ENCODE peak calls at places on chromosome X, in eight cellular contexts. F is mammary epithelial cell, G is astrocyte, S is aorta, W is endodermal cell, L is lower lobe of right lung, K is SK-N-SH, Q is ascending aorta. U is an unnamed sample.
A peak's percentile ranks its signal among the peaks of the same experiment; 100 is the strongest.

GRCh38 chrX:150087612-150088011 is 149.3 kb upstream of the EOLA2 start:
- DNase-seq in F (no peak), G (no peak), S (no peak), W (no peak), L (no peak), K (no peak), Q (no peak), U (no peak)

GRCh38 chrX:111467896-111468295 is 43.5 kb upstream of the SERTM2 start:
- DNase-seq in F (no peak), G (no peak), S (peak; percentile 71), W (no peak), L (peak; percentile 28), K (no peak), Q (no peak), U (no peak)

GRCh38 chrX:40971736-40972135 is 113.5 kb upstream of the USP9X start:
- DNase-seq in F (no peak), G (no peak), S (no peak), W (no peak), L (no peak), K (no peak), Q (no peak), U (no peak)

GRCh38 chrX:335758-336155 is 17.2 kb upstream of the GTPBP6 start:
- DNase-seq in F (no peak), G (no peak), S (peak; percentile 52), W (no peak), L (no peak), K (no peak), Q (no peak), U (no peak)

GRCh38 chrX:19440713-19441112 is 74.6 kb downstream of the MAP3K15 start:
- DNase-seq in F (peak; percentile 49), G (peak; percentile 39), S (no peak), W (no peak), L (no peak), K (no peak), Q (no peak), U (no peak)

GRCh38 chrX:102516314-102516936 is at the start of gene TMSB15A:
- DNase-seq in F (peak; percentile 28), G (peak; percentile 29), S (peak; percentile 92), W (peak; percentile 91), L (peak; percentile 76), K (peak; percentile 86), Q (peak; percentile 79), U (peak; percentile 78)

GRCh38 chrX:1361275-1361674 is 24.7 kb downstream of the IL3RA start:
- DNase-seq in F (no peak), G (peak; percentile 14), S (peak; percentile 56), W (peak; percentile 55), L (no peak), K (no peak), Q (no peak), U (no peak)

GRCh38 chrX:17022205-17022604 is 75.7 kb downstream of the REPS2 start:
- DNase-seq in F (peak; percentile 20), G (peak; percentile 84), S (no peak), W (no peak), L (no peak), K (no peak), Q (no peak), U (no peak)

GRCh38 chrX:103918584-103919335 is 43.7 kb upstream of the TMSB15B start:
- DNase-seq in F (peak; percentile 66), G (peak; percentile 66), S (peak; percentile 89), W (peak; percentile 94), L (peak; percentile 70), K (peak; percentile 71), Q (peak; percentile 83), U (peak; percentile 87)

GRCh38 chrX:134369576-134369975 is 90.4 kb upstream of the HPRT1 start:
- DNase-seq in F (no peak), G (no peak), S (no peak), W (no peak), L (no peak), K (no peak), Q (no peak), U (no peak)

GRCh38 chrX:16394290-16394689 is 227.0 kb downstream of the MAGEB17 start:
- DNase-seq in F (no peak), G (no peak), S (no peak), W (no peak), L (no peak), K (no peak), Q (no peak), U (no peak)

GRCh38 chrX:131854586-131854985 is 168.5 kb upstream of the STK26 start:
- DNase-seq in F (no peak), G (no peak), S (no peak), W (no peak), L (no peak), K (no peak), Q (no peak), U (no peak)

GRCh38 chrX:129462707-129463106 is 60.6 kb downstream of the SMARCA1 start:
- DNase-seq in F (no peak), G (no peak), S (no peak), W (no peak), L (no peak), K (no peak), Q (no peak), U (no peak)

GRCh38 chrX:106919932-106920452 is at the start of gene CLDN2:
- DNase-seq in F (no peak), G (no peak), S (no peak), W (peak; percentile 81), L (no peak), K (no peak), Q (no peak), U (no peak)

GRCh38 chrX:69028006-69028760 is 137.1 kb downstream of the PJA1 start:
- DNase-seq in F (no peak), G (no peak), S (no peak), W (peak; percentile 30), L (no peak), K (no peak), Q (no peak), U (no peak)
- H3K27ac ChIP-seq in F (peak overlapping the region; percentile 96), G (peak overlapping the region; percentile 72), S (no peak overlapping the region), W (no peak overlapping the region), L (no peak overlapping the region), K (no peak overlapping the region), Q (no peak overlapping the region), U (no peak overlapping the region)

GRCh38 chrX:70470850-70471289 is 26.2 kb downstream of the DLG3 start:
- DNase-seq in F (peak; percentile 7), G (peak; percentile 71), S (no peak), W (no peak), L (no peak), K (no peak), Q (no peak), U (no peak)
- H3K27ac ChIP-seq in F (no peak overlapping the region), G (no peak overlapping the region), S (no peak overlapping the region), W (no peak overlapping the region), L (no peak overlapping the region), K (no peak overlapping the region), Q (no peak overlapping the region), U (no peak overlapping the region)

GRCh38 chrX:110318664-110318968 is 731 bp upstream of the AMMECR1 start:
- DNase-seq in F (no peak), G (no peak), S (no peak), W (no peak), L (no peak), K (no peak), Q (no peak), U (no peak)
- H3K27ac ChIP-seq in F (peak overlapping the region; percentile 81), G (peak overlapping the region; percentile 75), S (no peak overlapping the region), W (no peak overlapping the region), L (peak overlapping the region; percentile 75), K (no peak overlapping the region), Q (peak overlapping the region; percentile 50), U (no peak overlapping the region)

DNA sequence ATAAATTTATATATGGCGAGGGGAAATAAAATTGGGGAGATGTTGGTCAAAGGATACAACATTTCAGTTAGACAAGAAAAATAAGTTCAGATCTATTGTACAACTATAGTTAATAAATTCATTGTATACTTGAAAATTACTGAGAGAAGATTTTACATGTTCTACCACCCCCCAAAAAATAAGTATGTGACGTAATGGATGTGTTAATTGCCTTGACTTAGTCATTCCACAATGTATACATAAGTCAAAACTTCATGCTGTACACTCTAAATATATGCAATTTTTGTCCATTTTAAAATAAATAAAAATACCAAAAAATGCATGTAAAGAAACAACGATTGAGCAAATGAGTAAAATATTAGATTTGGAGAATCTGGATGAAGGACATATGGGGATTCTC is 1.8 kb downstream of the USP11 start:
- DNase-seq in F (peak; percentile 30), G (no peak), S (no peak), W (no peak), L (no peak), K (no peak), Q (no peak), U (no peak)
- H3K27ac ChIP-seq in F (peak overlapping the region; percentile 98), G (peak overlapping the region; percentile 99), S (no peak overlapping the region), W (no peak overlapping the region), L (peak overlapping the region; percentile 96), K (peak overlapping the region; percentile 97), Q (peak overlapping the region; percentile 89), U (peak overlapping the region; percentile 94)

GRCh38 chrX:119579414-119579813 is 5.1 kb downstream of the UBE2A start:
- DNase-seq in F (no peak), G (no peak), S (no peak), W (no peak), L (no peak), K (no peak), Q (no peak), U (no peak)

GRCh38 chrX:119583431-119584059 is 9.2 kb downstream of the UBE2A start:
- DNase-seq in F (no peak), G (no peak), S (no peak), W (no peak), L (no peak), K (no peak), Q (no peak), U (no peak)
- H3K27ac ChIP-seq in F (no peak overlapping the region), G (no peak overlapping the region), S (no peak overlapping the region), W (no peak overlapping the region), L (no peak overlapping the region), K (no peak overlapping the region), Q (no peak overlapping the region), U (no peak overlapping the region)

GRCh38 chrX:119468186-119468929 is at the start of gene SLC25A5:
- DNase-seq in F (peak; percentile 80), G (peak; percentile 51), S (peak; percentile 93), W (peak; percentile 90), L (peak; percentile 90), K (peak; percentile 89), Q (peak; percentile 88), U (peak; percentile 82)
- H3K27ac ChIP-seq in F (peak within 1 kb of the TSS; percentile 80), G (peak within 1 kb of the TSS; percentile 73), S (peak within 1 kb of the TSS; percentile 82), W (peak within 1 kb of the TSS; percentile 66), L (peak within 1 kb of the TSS; percentile 96), K (peak within 1 kb of the TSS; percentile 83), Q (peak within 1 kb of the TSS; percentile 95), U (peak within 1 kb of the TSS; percentile 96)

U was measured in coronary artery.